ENCODE peak calls at places on chromosome 16, in six cellular contexts. M is activated B cell treated with CpG ODN at 0.5 μM for 24 hours, N is B cell, R is WTC11, F is A549, C is mesothelial cell of epicardium. L is an unnamed sample.

GRCh38 chr16:5479925-5480324 is 382.3 kb upstream of the EEF2KMT start:
- DNase-seq in M (no peak), N (no peak), R (no peak), F (no peak), C (no peak), L (no peak)

GRCh38 chr16:67341250-67341649 is 14.6 kb downstream of the LRRC36 start:
- DNase-seq in M (no peak), N (no peak), R (no peak), F (no peak), C (no peak), L (no peak)

GRCh38 chr16:30977502-30977901 is 7.5 kb upstream of the HSD3B7 start:
- DNase-seq in M (no peak), N (no peak), R (peak; percentile 73), F (peak; percentile 52), C (no peak), L (no peak)

GRCh38 chr16:6735631-6736030 is 597.0 kb upstream of the RBFOX1 start:
- DNase-seq in M (no peak), N (no peak), R (no peak), F (no peak), C (no peak), L (no peak)

GRCh38 chr16:35319536-35320192 is 1860.3 kb downstream of the TP53TG3F start:
- DNase-seq in M (no peak), N (no peak), R (no peak), F (no peak), C (no peak), L (no peak)

GRCh38 chr16:24534634-24535033 is 4.7 kb upstream of the RBBP6 start:
- DNase-seq in M (no peak), N (no peak), R (no peak), F (peak; percentile 49), C (no peak), L (no peak)

GRCh38 chr16:88865742-88866141 is 718 bp downstream of the PABPN1L start:
- DNase-seq in M (no peak), N (no peak), R (no peak), F (no peak), C (no peak), L (no peak)

GRCh38 chr16:71185366-71185765 is 45.2 kb downstream of the HYDIN start:
- DNase-seq in M (no peak), N (no peak), R (no peak), F (no peak), C (no peak), L (no peak)

GRCh38 chr16:26569793-26570192 is 496.9 kb upstream of the C16orf82 start:
- DNase-seq in M (no peak), N (peak; percentile 2), R (peak; percentile 36), F (peak; percentile 20), C (no peak), L (no peak)

GRCh38 chr16:11618107-11618717 is 31.5 kb upstream of the LITAF start:
- DNase-seq in M (no peak), N (no peak), R (no peak), F (no peak), C (no peak), L (no peak)

GRCh38 chr16:83806036-83806435 is 1.7 kb upstream of the HSBP1 start:
- DNase-seq in M (no peak), N (peak; percentile 58), R (no peak), F (no peak), C (no peak), L (no peak)

GRCh38 chr16:84179612-84180320 is 7.1 kb downstream of the TAF1C start:
- DNase-seq in M (no peak), N (no peak), R (no peak), F (no peak), C (no peak), L (no peak)

GRCh38 chr16:57732011-57732410 is 3.6 kb upstream of the KATNB1 start:
- DNase-seq in M (no peak), N (no peak), R (no peak), F (no peak), C (no peak), L (no peak)

GRCh38 chr16:49537924-49538455 is 164.4 kb downstream of the C16orf78 start:
- DNase-seq in M (no peak), N (no peak), R (no peak), F (no peak), C (no peak), L (no peak)

GRCh38 chr16:83744521-83744981 is 63.2 kb upstream of the HSBP1 start:
- DNase-seq in M (peak; percentile 23), N (peak; percentile 23), R (no peak), F (no peak), C (no peak), L (no peak)

GRCh38 chr16:82082543-82083244 is 47.6 kb downstream of the HSD17B2 start:
- DNase-seq in M (no peak), N (no peak), R (no peak), F (peak; percentile 15), C (no peak), L (no peak)

GRCh38 chr16:71630808-71631207 is 4.8 kb downstream of the MARVELD3 start:
- DNase-seq in M (no peak), N (no peak), R (no peak), F (no peak), C (no peak), L (no peak)

GRCh38 chr16:87404764-87405625 is 12.9 kb downstream of the MAP1LC3B start:
- DNase-seq in M (no peak), N (no peak), R (no peak), F (no peak), C (no peak), L (no peak)

GRCh38 chr16:30028438-30029093 is 2.5 kb downstream of the TLCD3B start:
- DNase-seq in M (no peak), N (no peak), R (peak; percentile 75), F (no peak), C (peak; percentile 66), L (no peak)

GRCh38 chr16:1046271-1046955 is 26.1 kb upstream of the SSTR5 start:
- DNase-seq in M (no peak), N (no peak), R (no peak), F (no peak), C (no peak), L (no peak)

GRCh38 chr16:77963185-77964044 is 58.9 kb upstream of the CLEC3A start:
- DNase-seq in M (no peak), N (no peak), R (peak; percentile 36), F (no peak), C (no peak), L (no peak)

GRCh38 chr16:58499615-58500328 is at the start of gene NDRG4:
- DNase-seq in M (no peak), N (peak; percentile 64), R (peak; percentile 77), F (peak; percentile 91), C (peak; percentile 72), L (peak; percentile 75)

DNA sequence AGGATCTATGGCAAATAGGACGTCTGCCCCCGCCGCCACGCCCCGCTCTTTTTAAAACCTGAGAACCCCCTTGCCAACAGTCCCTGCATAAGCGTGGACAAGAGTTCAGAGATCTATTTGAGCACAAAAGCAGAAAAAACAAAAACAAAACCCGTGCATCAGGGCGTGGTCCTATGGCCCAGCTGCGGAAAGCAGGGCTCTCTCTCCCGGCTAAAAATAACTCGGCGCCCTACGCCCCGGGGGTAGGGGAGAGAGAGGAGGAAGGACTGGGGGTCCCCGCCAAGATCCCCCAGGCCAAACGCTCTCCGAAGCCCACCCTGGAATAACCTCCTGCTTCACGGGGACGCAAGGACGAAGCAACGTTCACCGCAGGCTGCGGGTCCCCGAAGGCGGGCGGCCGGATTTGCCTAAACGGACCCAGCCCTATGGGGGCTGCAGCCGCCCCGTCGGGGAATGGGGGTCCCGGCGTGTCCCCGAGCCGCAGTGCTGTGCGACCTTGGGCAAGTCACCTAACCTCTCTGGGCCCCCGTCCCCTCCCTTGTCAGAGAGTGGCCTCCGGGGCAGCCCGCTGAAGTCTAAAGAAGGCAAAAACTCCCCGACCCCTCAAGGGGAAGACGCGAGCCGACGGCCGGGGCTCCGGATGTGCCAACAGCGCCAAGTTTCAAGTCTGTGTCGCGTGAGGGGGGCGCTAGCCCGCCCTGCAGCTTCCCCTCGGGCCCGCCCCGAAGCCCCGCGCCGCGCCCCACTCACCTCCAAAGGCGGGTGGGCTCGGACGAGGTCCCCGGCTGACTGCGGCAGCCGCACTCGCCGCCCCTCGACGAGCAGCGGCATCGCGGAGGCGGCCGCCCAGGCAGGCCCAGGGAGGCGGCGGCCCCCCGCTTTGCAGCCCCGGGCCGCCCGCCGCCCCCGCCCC is 477 bp downstream of the NTAN1 start:
- DNase-seq in M (no peak), N (peak; percentile 88), R (peak; percentile 69), F (peak; percentile 19), C (no peak), L (peak; percentile 82)
- TF ChIP-seq CTCF in M (no peak), N (peak; percentile 46), R (peak; percentile 3), F (peak; percentile 44), C (no peak), L (no peak)

DNA sequence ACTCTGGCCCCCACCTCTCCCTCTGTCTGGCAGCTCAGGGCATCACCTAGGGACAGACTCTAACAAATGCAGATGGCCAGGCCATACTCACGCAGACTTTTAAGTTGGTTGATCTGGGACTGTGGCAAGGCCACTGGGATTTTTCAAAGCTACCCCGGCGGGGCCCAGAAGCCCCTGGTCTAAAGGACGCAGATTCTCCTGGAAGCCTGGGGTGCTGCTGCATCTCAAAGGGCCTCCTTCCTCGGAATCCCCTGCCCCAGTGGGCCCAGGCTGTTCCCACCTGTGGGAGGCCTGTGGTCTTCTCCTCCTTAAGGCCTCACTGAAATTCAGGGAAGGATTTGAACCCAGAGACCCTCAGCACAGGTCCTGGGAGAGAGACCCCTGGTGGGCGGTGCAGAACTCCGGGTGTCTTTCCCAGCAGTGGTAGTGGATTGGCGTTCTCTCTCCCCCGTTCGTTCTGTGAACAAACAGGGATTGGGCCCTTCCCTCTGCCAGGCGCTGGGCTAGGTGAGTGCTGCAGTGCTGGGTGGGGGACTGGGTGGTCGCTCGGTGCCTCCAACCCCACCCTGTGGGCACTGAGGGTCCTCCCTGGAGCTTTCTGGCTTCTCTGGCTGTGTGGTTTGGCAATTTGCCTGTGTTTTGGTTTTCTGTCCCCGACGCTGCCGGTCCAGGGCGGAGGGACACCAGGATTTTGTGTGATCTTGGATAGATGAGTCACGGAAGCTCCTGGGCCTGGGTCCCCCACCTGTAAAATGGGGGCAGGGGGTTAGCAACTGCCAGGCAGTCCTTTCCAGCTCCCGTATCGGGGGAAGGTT is 160.6 kb upstream of the GSE1 start:
- DNase-seq in M (no peak), N (no peak), R (no peak), F (no peak), C (no peak), L (no peak)
- TF ChIP-seq CTCF in M (no peak), N (no peak), R (no peak), F (no peak), C (no peak), L (no peak)

GRCh38 chr16:53756329-53756996 is 52.5 kb downstream of the FTO start:
- DNase-seq in M (no peak), N (no peak), R (no peak), F (no peak), C (no peak), L (no peak)
- TF ChIP-seq CTCF in M (no peak), N (no peak), R (no peak), F (no peak), C (no peak), L (no peak)

GRCh38 chr16:74771656-74772315 is 2.8 kb downstream of the FA2H start:
- DNase-seq in M (no peak), N (peak; percentile 41), R (no peak), F (no peak), C (no peak), L (no peak)

GRCh38 chr16:74776926-74777325 is 2.3 kb upstream of the FA2H start:
- DNase-seq in M (no peak), N (no peak), R (no peak), F (no peak), C (no peak), L (no peak)

GRCh38 chr16:74775255-74775654 is 635 bp upstream of the FA2H start:
- DNase-seq in M (no peak), N (no peak), R (no peak), F (no peak), C (no peak), L (no peak)

GRCh38 chr16:74773431-74774222 is 993 bp downstream of the FA2H start:
- DNase-seq in M (no peak), N (no peak), R (no peak), F (no peak), C (no peak), L (no peak)

GRCh38 chr16:74774223-74775139 is at the start of gene FA2H:
- DNase-seq in M (peak; percentile 65), N (peak; percentile 81), R (peak; percentile 88), F (peak; percentile 71), C (peak; percentile 91), L (no peak)
- TF ChIP-seq CTCF in M (no peak), N (peak; percentile 23), R (no peak), F (peak; percentile 50), C (no peak), L (no peak)